ENCODE peak calls at places on chromosomes 7 and 10, in eight cellular contexts. F is HepG2, D is GM23338, W is SK-N-SH, G is K562, I is HCT116, Q is prostate gland, C is sigmoid colon. N is an unnamed sample.

GRCh38 chr7:149422914-149423285 is 38.0 kb downstream of the ZNF777 start:
- DNase-seq in W (no peak), D (peak; percentile 49), G (no peak), C (no peak), Q (no peak), I (no peak), F (no peak), N (no peak)

GRCh38 chr7:3244241-3244814 is 56.7 kb upstream of the SDK1 start:
- DNase-seq in Q (no peak), F (peak; percentile 56), W (peak; percentile 83), I (peak; percentile 47), C (no peak), D (no peak), G (no peak), N (peak; percentile 84)

GRCh38 chr10:125034671-125035070 is 92.7 kb downstream of the ZRANB1 start:
- DNase-seq in F (no peak), W (no peak), C (no peak), Q (no peak), G (no peak), I (no peak), D (no peak), N (no peak)

GRCh38 chr7:2248984-2249694 is 7.1 kb downstream of the NUDT1 start:
- DNase-seq in C (no peak), G (no peak), D (peak; percentile 52), W (peak; percentile 61), F (no peak), Q (no peak), I (no peak), N (no peak)

GRCh38 chr7:35261041-35261440 is 7.1 kb upstream of the TBX20 start:
- DNase-seq in C (no peak), G (no peak), I (no peak), Q (no peak), W (no peak), D (peak; percentile 71), F (no peak), N (no peak)

GRCh38 chr10:20406607-20407188 is 490.4 kb downstream of the NEBL start:
- DNase-seq in I (no peak), D (no peak), C (peak; percentile 70), Q (no peak), F (no peak), G (no peak), W (no peak), N (no peak)

GRCh38 chr7:104976966-104977636 is 36.9 kb upstream of the KMT2E start:
- DNase-seq in I (no peak), Q (no peak), D (no peak), W (no peak), C (no peak), F (no peak), G (no peak), N (no peak)

GRCh38 chr10:100909506-100910260 is 3.1 kb upstream of the SLF2 start:
- DNase-seq in F (no peak), I (no peak), C (no peak), G (no peak), Q (no peak), D (no peak), W (no peak), N (no peak)

GRCh38 chr10:119737827-119738226 is 12.0 kb downstream of the INPP5F start:
- DNase-seq in D (peak; percentile 47), W (no peak), I (peak; percentile 86), G (peak; percentile 24), C (no peak), Q (no peak), F (no peak), N (no peak)

GRCh38 chr10:6713716-6714115 is 133.6 kb upstream of the PRKCQ start:
- DNase-seq in W (no peak), Q (no peak), I (no peak), C (no peak), F (no peak), G (no peak), D (peak; percentile 45), N (no peak)

GRCh38 chr10:131775444-131775832 is 125.4 kb upstream of the PPP2R2D start:
- DNase-seq in I (no peak), D (no peak), C (peak; percentile 39), F (no peak), W (no peak), Q (no peak), G (no peak), N (no peak)

GRCh38 chr7:128164061-128164954 is 76.8 kb upstream of the LEP start:
- DNase-seq in F (no peak), G (no peak), Q (no peak), C (no peak), I (peak; percentile 55), D (peak; percentile 73), W (no peak), N (no peak)

GRCh38 chr7:91892099-91892788 is 11.7 kb upstream of the MTERF1 start:
- DNase-seq in W (no peak), G (no peak), Q (no peak), F (no peak), D (no peak), C (no peak), I (no peak), N (no peak)

GRCh38 chr7:101934618-101935017 is 117.2 kb downstream of the CUX1 start:
- DNase-seq in W (no peak), Q (no peak), I (no peak), C (peak; percentile 63), F (no peak), G (no peak), D (no peak), N (no peak)

GRCh38 chr7:132655071-132655761 is 78.9 kb upstream of the PLXNA4 start:
- DNase-seq in G (no peak), F (no peak), D (peak; percentile 62), W (no peak), C (peak; percentile 70), Q (peak; percentile 5), I (no peak), N (no peak)

GRCh38 chr7:92330835-92331438 is 85.2 kb downstream of the ANKIB1 start:
- DNase-seq in C (no peak), Q (no peak), I (no peak), W (no peak), D (no peak), G (no peak), F (peak; percentile 53), N (no peak)

GRCh38 chr10:44511601-44512000 is 126.7 kb upstream of the CXCL12 start:
- DNase-seq in F (no peak), I (no peak), Q (no peak), G (no peak), W (no peak), D (no peak), C (no peak), N (no peak)

DNA sequence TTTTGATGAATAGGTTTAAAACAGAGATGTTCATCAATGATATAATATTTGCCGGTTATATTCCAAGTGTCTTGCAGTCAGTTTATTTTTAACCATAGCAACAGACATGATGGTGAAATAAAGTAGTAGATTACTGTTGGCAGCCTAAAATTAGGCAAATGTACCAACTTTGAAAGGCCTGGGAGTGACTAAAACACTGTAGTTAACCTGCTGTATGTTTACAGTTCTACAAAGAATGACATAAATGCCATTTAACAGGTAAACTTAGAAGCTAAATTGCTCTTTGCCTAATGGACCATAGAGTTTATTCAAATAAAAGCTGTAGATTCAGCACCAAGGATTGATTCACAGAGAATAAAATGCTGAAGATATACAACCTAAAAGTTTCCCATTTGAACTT is 64.1 kb downstream of the PHTF2 start:
- DNase-seq in Q (no peak), I (no peak), G (no peak), F (no peak), W (no peak), C (no peak), D (no peak), N (no peak)
- H3K4me1 ChIP-seq in Q (no peaks in the 10 kb centered on the region), I (no peaks in the 10 kb centered on the region), G (peaks cover 8% of the 10 kb centered on the region), F (peaks cover 40% of the 10 kb centered on the region), W (peaks cover 15% of the 10 kb centered on the region), C (peaks cover 14% of the 10 kb centered on the region), D (peaks cover 10% of the 10 kb centered on the region), N (peaks cover 11% of the 10 kb centered on the region)

DNA sequence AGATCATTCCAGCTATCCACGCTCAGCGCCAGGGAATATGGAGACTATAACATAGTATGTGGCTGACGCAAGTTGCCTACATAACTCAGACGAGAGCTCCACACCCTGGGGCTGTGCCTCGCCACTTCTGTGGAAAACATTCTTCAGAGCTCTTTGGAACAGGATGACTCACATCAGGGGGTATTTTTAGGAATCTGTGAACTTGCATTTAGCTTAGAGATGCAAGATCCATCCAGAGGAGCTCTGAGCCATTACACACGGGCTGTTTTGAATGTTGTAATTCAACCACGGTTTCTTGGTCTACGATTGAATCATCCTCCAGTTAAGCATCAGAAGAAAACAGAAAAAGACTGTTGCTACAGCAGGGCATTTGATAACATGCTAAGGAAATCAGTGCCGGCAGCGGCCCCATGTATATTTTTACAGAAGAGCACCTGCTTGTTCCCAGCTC is 481.4 kb upstream of the AKR1E2 start:
- DNase-seq in I (peak; percentile 89), Q (no peak), W (no peak), G (no peak), F (no peak), D (peak; percentile 46), C (peak; percentile 90), N (peak; percentile 57)
- TF ChIP-seq POLR2AphosphoS5 in I (peak; percentile 32), Q (no peak), W (no peak), G (no peak), F (no peak), D (no peak), C (peak; percentile 53), N (no peak)

GRCh38 chr10:68599754-68600040 is 39.6 kb downstream of the TET1 start:
- DNase-seq in G (no peak), Q (no peak), D (no peak), C (no peak), W (no peak), I (no peak), F (no peak), N (no peak)

GRCh38 chr10:68595513-68595912 is 35.4 kb downstream of the TET1 start:
- DNase-seq in D (no peak), F (no peak), C (no peak), G (no peak), I (no peak), W (no peak), Q (no peak), N (no peak)

GRCh38 chr10:68598978-68599753 is 39.0 kb downstream of the TET1 start:
- DNase-seq in I (no peak), W (peak; percentile 58), G (peak; percentile 34), F (peak; percentile 56), Q (peak; percentile 22), C (peak; percentile 75), D (peak; percentile 44), N (no peak)

GRCh38 chr10:68600041-68600778 is 40.1 kb downstream of the TET1 start:
- DNase-seq in D (peak; percentile 95), G (peak; percentile 58), W (peak; percentile 80), Q (peak; percentile 60), C (peak; percentile 82), F (peak; percentile 95), I (peak; percentile 70), N (peak; percentile 20)

GRCh38 chr10:68597407-68597806 is 37.3 kb downstream of the TET1 start:
- DNase-seq in W (no peak), C (no peak), D (no peak), Q (no peak), I (no peak), F (no peak), G (no peak), N (no peak)
- H3K27ac ChIP-seq in W (no peak overlapping the region), C (no peak overlapping the region), D (no peak overlapping the region), Q (no peak overlapping the region), I (no peak overlapping the region), F (no peak overlapping the region), G (peak overlapping the region; percentile 23), N (no peak overlapping the region)

DNA sequence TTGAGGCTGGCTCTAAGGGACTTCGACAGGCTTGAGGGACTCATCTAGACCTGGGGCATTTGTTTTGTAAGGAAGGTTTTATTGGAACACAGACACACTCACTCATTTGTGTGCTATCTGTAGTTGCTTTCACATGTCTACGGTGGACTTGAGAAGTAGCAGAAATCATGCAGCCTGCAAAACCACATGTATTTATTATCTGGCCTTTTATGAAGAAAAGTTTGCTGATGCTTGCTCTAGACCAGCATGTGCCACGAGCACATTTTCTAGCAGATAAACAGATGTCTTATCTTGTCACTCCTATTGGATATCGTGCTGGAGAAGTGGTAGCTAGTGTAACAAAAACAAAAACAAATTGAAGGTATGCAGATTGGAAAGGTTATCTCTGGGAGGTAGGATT is 9.8 kb downstream of the UPP1 start:
- DNase-seq in W (no peak), F (no peak), I (no peak), C (no peak), D (no peak), Q (no peak), G (no peak), N (no peak)
- H3K4me1 ChIP-seq in W (peaks cover 14% of the 10 kb centered on the region), F (peaks cover 10% of the 10 kb centered on the region), I (peaks cover 13% of the 10 kb centered on the region), C (no peaks in the 10 kb centered on the region), D (no peaks in the 10 kb centered on the region), Q (no peaks in the 10 kb centered on the region), G (no peaks in the 10 kb centered on the region), N (peaks cover 27% of the 10 kb centered on the region)